ENCODE peak calls at places on chromosomes 5 and 9, in ten cellular contexts. O is effector memory CD4-positive, alpha-beta T cell; H is AG08395; V is non-pigmented ciliary epithelial cell; Z is DND-41; Y is sigmoid colon; D is DMS53; N is chondrocyte; M is HT-29; G is NCI-H510A treated with DMSO at 0.1 percent for 48 hours. Q is an unnamed sample.

GRCh38 chr5:171152382-171152781 is 156.7 kb upstream of the TLX3 start:
- DNase-seq in Z (no peak), N (no peak), M (peak), V (no peak), D (peak), O (no peak), H (no peak), Y (no peak), G (no peak), Q (no peak)

GRCh38 chr5:36174119-36174518 is 22.2 kb downstream of the SKP2 start:
- DNase-seq in V (no peak), D (no peak), N (no peak), O (no peak), Z (no peak), Y (no peak), M (no peak), H (no peak), G (no peak), Q (no peak)

GRCh38 chr5:65861830-65862241 is 64.5 kb upstream of the ERBIN start:
- DNase-seq in V (peak), M (no peak), N (no peak), Y (no peak), H (peak), D (no peak), O (no peak), G (no peak), Z (peak), Q (no peak)

GRCh38 chr5:96927008-96927407 is 8.9 kb upstream of the LNPEP start:
- DNase-seq in N (no peak), M (no peak), V (no peak), G (no peak), O (no peak), Z (no peak), D (no peak), H (no peak), Y (no peak), Q (no peak)

GRCh38 chr9:127135056-127135745 is 12.8 kb upstream of the ANGPTL2 start:
- DNase-seq in Z (no peak), D (no peak), Y (no peak), N (peak), H (no peak), O (no peak), G (no peak), V (no peak), M (no peak), Q (no peak)

GRCh38 chr5:127601601-127602000 is 47.3 kb upstream of the CTXN3 start:
- DNase-seq in M (no peak), D (no peak), O (no peak), G (no peak), H (no peak), Z (no peak), V (no peak), Y (no peak), N (no peak), Q (no peak)

GRCh38 chr9:97985058-97985861 is 2.1 kb downstream of the ANP32B start:
- DNase-seq in Y (peak), O (peak), D (peak), Z (peak), G (peak), N (no peak), V (no peak), H (no peak), M (peak), Q (no peak)

GRCh38 chr5:171975877-171976667 is 30.4 kb downstream of the FBXW11 start:
- DNase-seq in Y (no peak), Z (no peak), H (no peak), O (no peak), V (no peak), N (no peak), D (no peak), M (no peak), G (no peak), Q (no peak)

GRCh38 chr5:127741412-127741811 is 38.2 kb downstream of the CCDC192 start:
- DNase-seq in H (no peak), D (no peak), Y (no peak), N (no peak), V (no peak), Z (no peak), O (no peak), M (no peak), G (no peak), Q (no peak)

GRCh38 chr5:156920042-156920860 is 42.8 kb downstream of the TIMD4 start:
- DNase-seq in N (no peak), O (no peak), H (peak), D (no peak), V (no peak), Z (no peak), M (no peak), Y (no peak), G (no peak), Q (no peak)

Q was measured in activated T-helper 1 cell treated with Interleukin-2 at 50 U/mL for 16 hours.